ENCODE peak calls at places on chromosomes 16 and 17, in eight cellular contexts. L is CD8-positive, alpha-beta T cell; Y is pancreas; D is tibial artery; V is heart right ventricle; U is cardiac muscle cell; G is PC-9; J is Caco-2. R is an unnamed sample. For H3K4me1 and H3K36me3, the result is how much of the 10 kb centered on the place peaks cover.

GRCh38 chr16:51523400-51523799 is 372.3 kb upstream of the SALL1 start:
- DNase-seq in L (no peak), Y (no peak), D (no peak), V (no peak), U (peak), G (no peak), J (no peak), R (no peak)

GRCh38 chr16:66129196-66129595 is 237.3 kb upstream of the CDH5 start:
- DNase-seq in L (no peak), Y (no peak), D (no peak), V (no peak), U (no peak), G (no peak), J (no peak), R (no peak)

GRCh38 chr17:7590743-7591142 is 849 bp upstream of the SOX15 start:
- DNase-seq in L (no peak), Y (no peak), D (no peak), V (no peak), U (no peak), G (peak), J (no peak), R (no peak)

GRCh38 chr17:7703584-7704574 is 1.1 kb upstream of the EFNB3 start:
- DNase-seq in L (peak), Y (peak), D (no peak), V (no peak), U (peak), G (no peak), J (peak), R (no peak)

GRCh38 chr17:8019665-8020064 is 17.2 kb downstream of the GUCY2D start:
- DNase-seq in L (no peak), Y (no peak), D (no peak), V (no peak), U (no peak), G (peak), J (no peak), R (no peak)

GRCh38 chr16:74874123-74874522 is 99.5 kb upstream of the FA2H start:
- DNase-seq in L (no peak), Y (no peak), D (no peak), V (peak), U (no peak), G (no peak), J (no peak), R (no peak)

GRCh38 chr17:78679495-78680395 is 102.3 kb downstream of the CYTH1 start:
- DNase-seq in L (no peak), Y (no peak), D (no peak), V (no peak), U (no peak), G (no peak), J (peak), R (no peak)

GRCh38 chr17:32609085-32609484 is 122.3 kb downstream of the CDK5R1 start:
- DNase-seq in L (peak), Y (peak), D (no peak), V (peak), U (no peak), G (peak), J (no peak), R (peak)

GRCh38 chr17:37490638-37491614 is 1.2 kb downstream of the DUSP14 start:
- DNase-seq in L (no peak), Y (peak), D (peak), V (no peak), U (peak), G (peak), J (peak), R (no peak)

GRCh38 chr17:81868674-81869220 is 2.4 kb downstream of the ARHGDIA start:
- DNase-seq in L (peak), Y (peak), D (no peak), V (no peak), U (peak), G (peak), J (peak), R (peak)

GRCh38 chr17:74962622-74963394 is 9.8 kb downstream of the HID1 start:
- DNase-seq in L (no peak), Y (no peak), D (no peak), V (no peak), U (no peak), G (no peak), J (no peak), R (no peak)

GRCh38 chr16:78045865-78046581 is 23.7 kb downstream of the CLEC3A start:
- DNase-seq in L (no peak), Y (peak), D (peak), V (peak), U (peak), G (peak), J (peak), R (no peak)

GRCh38 chr16:85460983-85461813 is 151.9 kb upstream of the GSE1 start:
- DNase-seq in L (no peak), Y (no peak), D (peak), V (no peak), U (peak), G (no peak), J (no peak), R (no peak)

GRCh38 chr17:42574463-42574862 is 3.1 kb downstream of the PSMC3IP start:
- DNase-seq in L (no peak), Y (no peak), D (no peak), V (no peak), U (no peak), G (no peak), J (no peak), R (no peak)

GRCh38 chr17:51014129-51014528 is 106.5 kb downstream of the SPAG9 start:
- DNase-seq in L (no peak), Y (no peak), D (no peak), V (no peak), U (no peak), G (no peak), J (no peak), R (no peak)

GRCh38 chr17:61461586-61461966 is 9.4 kb downstream of the TBX4 start:
- DNase-seq in L (no peak), Y (no peak), D (no peak), V (no peak), U (no peak), G (no peak), J (peak), R (no peak)

GRCh38 chr17:77770331-77771105 is 188.0 kb upstream of the TNRC6C start:
- DNase-seq in L (no peak), Y (no peak), D (no peak), V (no peak), U (peak), G (no peak), J (no peak), R (no peak)

GRCh38 chr16:75229172-75230031 is 10.6 kb downstream of the CTRB1 start:
- DNase-seq in L (no peak), Y (peak), D (no peak), V (no peak), U (no peak), G (no peak), J (no peak), R (peak)

DNA sequence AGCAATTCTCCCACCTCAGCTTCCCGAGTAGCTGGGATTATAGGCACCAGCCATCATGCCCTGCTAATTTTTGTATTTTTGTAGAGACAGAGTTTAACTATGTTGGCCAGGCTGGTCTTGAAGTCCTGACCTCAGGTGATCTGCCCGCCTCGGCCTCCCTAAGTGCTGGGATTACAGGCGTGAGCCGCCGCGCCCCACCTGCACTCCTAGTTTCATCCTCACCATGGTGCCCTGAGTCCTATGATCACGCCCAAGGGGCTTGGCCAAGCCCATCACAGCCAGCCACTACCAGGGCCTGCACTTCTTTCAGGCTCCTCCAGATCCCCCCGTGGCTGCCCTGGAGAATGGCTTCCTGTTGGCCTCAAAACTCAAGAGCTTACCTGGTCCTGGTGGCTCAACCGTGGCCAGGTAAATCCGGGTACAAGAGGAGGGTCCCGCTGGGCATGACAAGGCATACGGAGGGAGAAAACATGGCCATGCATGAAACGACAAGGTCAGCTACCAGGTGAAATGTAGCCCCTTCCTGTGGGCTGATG is 20.4 kb upstream of the TFAP4 start:
- DNase-seq in L (no peak), Y (no peak), D (no peak), V (no peak), U (no peak), G (no peak), J (no peak), R (no peak)
- H3K4me1 ChIP-seq in L (under half), Y (under half), D (half or more), V (under half), U (under half), G (half or more), J (under half), R (under half)

DNA sequence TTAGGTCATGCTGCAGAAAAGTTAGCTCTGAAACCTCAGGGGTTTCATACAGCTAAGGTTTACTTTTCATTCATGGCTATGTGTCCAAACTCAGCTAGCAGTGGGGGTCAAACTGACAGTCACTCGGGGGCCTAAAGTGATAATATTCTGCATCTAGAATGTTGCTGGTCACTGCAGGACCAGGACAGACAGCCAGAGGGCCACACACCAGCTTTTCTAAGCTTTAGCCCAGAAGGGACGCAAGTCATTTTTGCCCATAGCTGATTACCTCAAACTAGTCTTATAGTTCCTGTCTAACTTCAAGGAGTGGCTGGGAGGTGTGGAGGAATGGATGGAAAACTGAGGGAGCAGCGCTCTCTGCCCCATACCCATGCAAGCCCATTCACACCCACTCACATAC is 163.0 kb upstream of the NLRP1 start:
- DNase-seq in L (no peak), Y (no peak), D (no peak), V (no peak), U (no peak), G (no peak), J (no peak), R (no peak)
- TF ChIP-seq CTCF in L (no peak), Y (no peak), D (no peak), V (no peak), U (no peak), G (peak), J (no peak), R (no peak)

GRCh38 chr16:9096416-9096952 is 5.0 kb downstream of the HAPSTR1 start:
- DNase-seq in L (no peak), Y (no peak), D (no peak), V (no peak), U (no peak), G (peak), J (no peak), R (no peak)
- H3K36me3 ChIP-seq in L (under half), Y (under half), D (under half), V (under half), U (under half), G (half or more), J (under half), R (under half)

GRCh38 chr17:3003401-3004149 is 59.8 kb downstream of the OR1D5 start:
- DNase-seq in L (no peak), Y (peak), D (peak), V (peak), U (no peak), G (no peak), J (no peak), R (peak)

GRCh38 chr17:3004150-3004801 is 59.1 kb downstream of the OR1D5 start:
- DNase-seq in L (peak), Y (peak), D (peak), V (peak), U (peak), G (peak), J (no peak), R (peak)

GRCh38 chr17:3006801-3007200 is 56.6 kb downstream of the OR1D5 start:
- DNase-seq in L (no peak), Y (no peak), D (no peak), V (no peak), U (no peak), G (no peak), J (no peak), R (no peak)

GRCh38 chr17:3005696-3006095 is 57.7 kb downstream of the OR1D5 start:
- DNase-seq in L (no peak), Y (no peak), D (no peak), V (no peak), U (no peak), G (no peak), J (no peak), R (peak)

DNA sequence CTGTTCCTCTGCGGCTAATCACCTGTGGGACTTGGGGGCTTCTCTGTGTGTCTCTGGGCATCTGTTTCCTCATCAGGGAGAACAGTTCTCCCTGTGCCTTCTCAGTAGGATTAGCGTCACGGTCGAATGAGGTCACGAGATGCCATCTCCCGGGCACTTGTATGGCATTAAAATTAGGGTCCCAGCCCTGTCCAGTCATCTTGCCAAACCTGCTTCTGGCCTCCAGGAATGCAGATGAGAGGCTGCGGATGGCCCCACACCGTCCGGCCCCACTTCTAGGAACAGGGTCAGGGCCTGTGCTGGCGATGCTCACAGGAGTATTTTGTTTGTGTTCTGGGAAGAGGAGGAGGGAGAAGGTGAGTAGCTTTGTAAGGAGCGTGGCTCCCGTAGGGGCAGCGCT is 58.5 kb downstream of the OR1D5 start:
- DNase-seq in L (no peak), Y (peak), D (no peak), V (no peak), U (no peak), G (peak), J (no peak), R (peak)
- H3K4me1 ChIP-seq in L (under half), Y (under half), D (under half), V (under half), U (under half), G (under half), J (under half), R (under half)

GRCh38 chr17:76273923-76274558 is 8.9 kb downstream of the UBALD2 start:
- DNase-seq in L (no peak), Y (no peak), D (no peak), V (no peak), U (no peak), G (no peak), J (no peak), R (no peak)
- TF ChIP-seq CTCF in L (no peak), Y (no peak), D (no peak), V (no peak), U (no peak), G (no peak), J (no peak), R (no peak)